ENCODE peak calls at places on chromosome 7, in five cellular contexts. One of them, this sample, is unnamed.

GRCh38 chr7:151936207-151936606 is 20.0 kb upstream of the GALNTL5 start:
- DNase-seq in RWPE2: no peak
- DNase-seq in HL-60: peak; percentile 20
- DNase-seq in H4: no peak
- DNase-seq in neural crest cell: no peak
- DNase-seq in this sample: no peak

GRCh38 chr7:45292481-45292880 is 134.9 kb downstream of the RAMP3 start:
- DNase-seq in RWPE2: no peak
- DNase-seq in HL-60: no peak
- DNase-seq in H4: no peak
- DNase-seq in neural crest cell: no peak
- DNase-seq in this sample: no peak

GRCh38 chr7:55432937-55433784 is 68.0 kb downstream of the LANCL2 start:
- DNase-seq in RWPE2: no peak
- DNase-seq in HL-60: no peak
- DNase-seq in H4: peak; percentile 90
- DNase-seq in neural crest cell: no peak
- DNase-seq in this sample: no peak

GRCh38 chr7:30929686-30930085 is 18.0 kb downstream of the AQP1 start:
- DNase-seq in RWPE2: peak; percentile 32
- DNase-seq in HL-60: no peak
- DNase-seq in H4: no peak
- DNase-seq in neural crest cell: peak; percentile 0
- DNase-seq in this sample: no peak

GRCh38 chr7:133886081-133886480 is 241.1 kb upstream of the LRGUK start:
- DNase-seq in RWPE2: no peak
- DNase-seq in HL-60: no peak
- DNase-seq in H4: no peak
- DNase-seq in neural crest cell: no peak
- DNase-seq in this sample: no peak

GRCh38 chr7:24769863-24770262 is 12.6 kb upstream of the GSDME start:
- DNase-seq in RWPE2: no peak
- DNase-seq in HL-60: no peak
- DNase-seq in H4: no peak
- DNase-seq in neural crest cell: no peak
- DNase-seq in this sample: no peak

GRCh38 chr7:149686001-149686400 is 87.4 kb downstream of the ZNF467 start:
- DNase-seq in RWPE2: no peak
- DNase-seq in HL-60: peak; percentile 64
- DNase-seq in H4: no peak
- DNase-seq in neural crest cell: no peak
- DNase-seq in this sample: no peak

GRCh38 chr7:79182283-79182682 is 271.2 kb downstream of the MAGI2 start:
- DNase-seq in RWPE2: no peak
- DNase-seq in HL-60: no peak
- DNase-seq in H4: no peak
- DNase-seq in neural crest cell: no peak
- DNase-seq in this sample: no peak

GRCh38 chr7:137990251-137990901 is 11.5 kb downstream of the CREB3L2 start:
- DNase-seq in RWPE2: no peak
- DNase-seq in HL-60: no peak
- DNase-seq in H4: peak; percentile 51
- DNase-seq in neural crest cell: no peak
- DNase-seq in this sample: no peak

GRCh38 chr7:48193421-48193820 is 22.2 kb downstream of the ABCA13 start:
- DNase-seq in RWPE2: no peak
- DNase-seq in HL-60: no peak
- DNase-seq in H4: no peak
- DNase-seq in neural crest cell: no peak
- DNase-seq in this sample: no peak

GRCh38 chr7:55185321-55185802 is 166.5 kb downstream of the EGFR start:
- DNase-seq in RWPE2: no peak
- DNase-seq in HL-60: no peak
- DNase-seq in H4: peak; percentile 79
- DNase-seq in neural crest cell: no peak
- DNase-seq in this sample: no peak

GRCh38 chr7:150324366-150324961 is 1.1 kb upstream of the ACTR3C start:
- DNase-seq in RWPE2: no peak
- DNase-seq in HL-60: no peak
- DNase-seq in H4: no peak
- DNase-seq in neural crest cell: no peak
- DNase-seq in this sample: no peak

GRCh38 chr7:106217089-106217542 is 67.7 kb downstream of the NAMPT start:
- DNase-seq in RWPE2: no peak
- DNase-seq in HL-60: no peak
- DNase-seq in H4: peak; percentile 84
- DNase-seq in neural crest cell: no peak
- DNase-seq in this sample: no peak

GRCh38 chr7:73968511-73968910 is 59.5 kb upstream of the ELN start:
- DNase-seq in RWPE2: no peak
- DNase-seq in HL-60: no peak
- DNase-seq in H4: no peak
- DNase-seq in neural crest cell: no peak
- DNase-seq in this sample: no peak

GRCh38 chr7:116540743-116541142 is 15.9 kb downstream of the CAV1 start:
- DNase-seq in RWPE2: no peak
- DNase-seq in HL-60: no peak
- DNase-seq in H4: no peak
- DNase-seq in neural crest cell: no peak
- DNase-seq in this sample: no peak

GRCh38 chr7:90412458-90413184 is 9.4 kb downstream of the CLDN12 start:
- DNase-seq in RWPE2: no peak
- DNase-seq in HL-60: no peak
- DNase-seq in H4: peak; percentile 29
- DNase-seq in neural crest cell: no peak
- DNase-seq in this sample: peak; percentile 54

GRCh38 chr7:48087349-48087748 is 1.7 kb upstream of the UPP1 start:
- DNase-seq in RWPE2: no peak
- DNase-seq in HL-60: no peak
- DNase-seq in H4: peak; percentile 70
- DNase-seq in neural crest cell: no peak
- DNase-seq in this sample: no peak